ENCODE peak calls at places on chromosomes 6 and 20, in nine cellular contexts. E, Q, H, P, U, D, K, V and Z are unnamed samples.

GRCh38 chr20:37598101-37598530 is 70.4 kb upstream of the BLCAP start:
- DNase-seq in E (peak; percentile 84), Q (no peak), H (no peak), P (no peak), U (no peak), D (no peak), K (no peak), V (no peak), Z (no peak)

GRCh38 chr6:158999669-159000403 is at the start of gene RSPH3:
- DNase-seq in E (peak; percentile 99), Q (peak; percentile 82), H (peak; percentile 83), P (peak; percentile 90), U (peak; percentile 95), D (peak; percentile 97), K (peak; percentile 95), V (peak; percentile 96), Z (peak; percentile 92)

GRCh38 chr6:382883-383420 is 8.6 kb upstream of the IRF4 start:
- DNase-seq in E (no peak), Q (no peak), H (no peak), P (no peak), U (no peak), D (no peak), K (no peak), V (no peak), Z (no peak)

GRCh38 chr6:140071115-140071514 is 696.7 kb upstream of the CITED2 start:
- DNase-seq in E (no peak), Q (no peak), H (no peak), P (no peak), U (peak; percentile 71), D (no peak), K (no peak), V (no peak), Z (no peak)

GRCh38 chr20:3768342-3769130 is 983 bp upstream of the ADISSP start:
- DNase-seq in E (peak; percentile 93), Q (peak; percentile 51), H (peak; percentile 80), P (peak; percentile 87), U (peak; percentile 67), D (peak; percentile 65), K (peak; percentile 84), V (peak; percentile 79), Z (peak; percentile 52)

GRCh38 chr6:42163941-42164340 is 9.2 kb upstream of the GUCA1A start:
- DNase-seq in E (no peak), Q (no peak), H (no peak), P (no peak), U (no peak), D (no peak), K (no peak), V (no peak), Z (no peak)

GRCh38 chr6:5497896-5498578 is 236.7 kb downstream of the FARS2 start:
- DNase-seq in E (no peak), Q (no peak), H (no peak), P (no peak), U (no peak), D (no peak), K (no peak), V (no peak), Z (no peak)

GRCh38 chr20:53857723-53858236 is 212.6 kb downstream of the BCAS1 start:
- DNase-seq in E (no peak), Q (no peak), H (no peak), P (no peak), U (no peak), D (no peak), K (peak; percentile 33), V (no peak), Z (no peak)

GRCh38 chr20:38321959-38322598 is 18.1 kb downstream of the BPI start:
- DNase-seq in E (peak; percentile 78), Q (peak; percentile 63), H (no peak), P (no peak), U (peak; percentile 23), D (no peak), K (no peak), V (peak; percentile 63), Z (no peak)

GRCh38 chr20:50282592-50283241 is 92.1 kb downstream of the CEBPB start:
- DNase-seq in E (no peak), Q (no peak), H (no peak), P (no peak), U (no peak), D (no peak), K (no peak), V (no peak), Z (no peak)